ENCODE peak calls at places on chromosome 2, in five cellular contexts. U is substantia nigra; S is CD8-positive, alpha-beta T cell; G is caudate nucleus; D is small intestine. A is an unnamed sample.

GRCh38 chr2:43068053-43068471 is 158.3 kb downstream of the ZFP36L2 start:
- DNase-seq in U (no peak), S (no peak), G (no peak), D (no peak), A (peak)

GRCh38 chr2:94874277-94874997 is 3.2 kb downstream of the TEKT4 start:
- DNase-seq in U (no peak), S (peak), G (no peak), D (peak), A (peak)

GRCh38 chr2:46793423-46794416 is 121.9 kb downstream of the MCFD2 start:
- DNase-seq in U (no peak), S (no peak), G (no peak), D (peak), A (peak)

GRCh38 chr2:105328281-105329196 is 996 bp downstream of the TGFBRAP1 start:
- DNase-seq in U (no peak), S (peak), G (no peak), D (peak), A (peak)

GRCh38 chr2:11315074-11315705 is 29.2 kb downstream of the ROCK2 start:
- DNase-seq in U (no peak), S (no peak), G (no peak), D (no peak), A (no peak)

GRCh38 chr2:71882949-71883472 is 264.7 kb downstream of the CYP26B1 start:
- DNase-seq in U (peak), S (no peak), G (no peak), D (peak), A (peak)

GRCh38 chr2:63698825-63699548 is 110.2 kb downstream of the MDH1 start:
- DNase-seq in U (no peak), S (no peak), G (no peak), D (peak), A (peak)

GRCh38 chr2:238702691-238703415 is 145.0 kb upstream of the TWIST2 start:
- DNase-seq in U (no peak), S (no peak), G (no peak), D (no peak), A (no peak)

GRCh38 chr2:38473333-38474005 is 96.4 kb upstream of the ATL2 start:
- DNase-seq in U (no peak), S (no peak), G (no peak), D (no peak), A (no peak)

GRCh38 chr2:38466849-38467767 is 90.0 kb upstream of the ATL2 start:
- DNase-seq in U (no peak), S (no peak), G (no peak), D (no peak), A (no peak)

GRCh38 chr2:38466409-38466808 is 89.3 kb upstream of the ATL2 start:
- DNase-seq in U (no peak), S (no peak), G (no peak), D (no peak), A (no peak)

GRCh38 chr2:38467768-38468463 is 90.8 kb upstream of the ATL2 start:
- DNase-seq in U (no peak), S (no peak), G (no peak), D (no peak), A (no peak)

DNA sequence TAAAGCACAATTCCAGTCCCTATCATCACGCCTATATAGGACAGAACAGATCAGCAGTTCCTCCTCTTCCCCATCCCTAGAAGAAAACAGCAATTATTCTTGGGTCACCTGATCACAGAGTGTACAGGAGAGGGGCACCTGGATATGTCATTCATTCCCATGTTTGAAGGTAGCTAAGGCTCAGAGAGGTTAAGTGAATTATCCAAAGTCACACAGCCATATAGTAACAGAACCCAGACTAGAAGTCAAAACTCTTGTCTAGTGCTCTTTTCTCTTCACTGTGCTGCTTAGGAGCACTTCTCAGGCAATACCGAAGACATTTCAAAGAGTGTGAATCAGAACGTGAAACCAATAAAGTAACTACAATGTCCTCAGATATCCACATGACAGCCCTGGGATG is 93.0 kb upstream of the ATL2 start:
- DNase-seq in U (no peak), S (no peak), G (no peak), D (no peak), A (no peak)
- H3K27ac ChIP-seq in U (no peak), S (no peak), G (no peak), D (no peak), A (no peak)

DNA sequence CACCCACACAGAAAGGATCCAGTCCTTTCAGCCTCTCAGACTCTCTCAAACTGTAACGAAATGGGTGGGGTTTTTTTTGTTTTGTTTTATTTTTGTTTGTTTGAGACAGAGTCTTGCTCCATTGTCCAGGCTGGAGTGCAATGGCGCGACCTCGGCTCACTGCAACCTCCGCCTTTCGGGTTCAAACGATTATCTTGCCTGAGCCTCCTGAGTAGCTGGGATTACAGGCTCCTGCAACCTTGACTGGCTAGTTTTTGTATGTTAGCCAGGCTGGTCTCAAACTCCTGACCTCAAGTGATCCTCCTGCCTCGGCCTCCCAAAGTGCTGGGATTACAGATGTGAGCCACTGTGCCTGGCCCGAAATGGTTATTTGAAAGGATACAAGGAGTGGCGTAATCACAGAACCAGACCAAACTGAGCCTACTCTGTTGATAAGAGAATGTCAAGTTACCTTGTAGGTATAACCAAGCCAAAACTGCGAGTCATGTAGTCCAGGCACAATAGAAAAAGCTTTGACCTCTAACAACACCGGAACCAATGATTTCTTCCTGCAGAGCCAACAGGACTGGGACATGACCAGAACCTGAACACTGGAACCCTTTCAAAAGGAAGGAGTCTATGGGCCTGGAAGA is 72.5 kb downstream of the NCAPH start:
- DNase-seq in U (no peak), S (no peak), G (no peak), D (no peak), A (no peak)
- H3K27ac ChIP-seq in U (peak), S (peak), G (peak), D (no peak), A (peak)

GRCh38 chr2:44188696-44189095 is 20.0 kb downstream of the PPM1B start:
- DNase-seq in U (no peak), S (no peak), G (no peak), D (no peak), A (no peak)

GRCh38 chr2:44186800-44187199 is 18.1 kb downstream of the PPM1B start:
- DNase-seq in U (no peak), S (no peak), G (no peak), D (no peak), A (no peak)

GRCh38 chr2:44189104-44189503 is 20.4 kb downstream of the PPM1B start:
- DNase-seq in U (no peak), S (no peak), G (no peak), D (no peak), A (no peak)

GRCh38 chr2:44181648-44182047 is 13.0 kb downstream of the PPM1B start:
- DNase-seq in U (no peak), S (no peak), G (no peak), D (no peak), A (no peak)

DNA sequence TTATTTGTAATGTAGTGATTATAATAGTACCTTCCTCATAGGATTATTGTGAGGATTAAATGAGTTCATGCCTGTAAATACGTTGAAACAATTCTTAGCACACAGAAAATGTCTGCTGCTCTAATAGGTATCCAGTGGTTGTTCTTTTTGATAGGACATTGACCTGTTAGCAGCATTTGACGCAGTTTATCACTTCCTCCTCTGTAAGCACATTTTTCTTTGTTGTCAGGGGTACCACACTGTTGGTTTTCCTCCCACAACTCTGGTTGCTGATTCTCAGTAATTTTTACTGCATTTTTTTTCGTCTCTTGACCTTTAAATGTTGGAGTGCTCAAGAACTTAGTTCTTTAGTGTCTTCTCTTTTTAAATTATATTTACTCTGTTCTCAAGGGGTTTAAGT is 15.4 kb downstream of the PPM1B start:
- DNase-seq in U (no peak), S (no peak), G (no peak), D (peak), A (no peak)
- H3K27ac ChIP-seq in U (no peak), S (peak), G (no peak), D (no peak), A (no peak)

DNA sequence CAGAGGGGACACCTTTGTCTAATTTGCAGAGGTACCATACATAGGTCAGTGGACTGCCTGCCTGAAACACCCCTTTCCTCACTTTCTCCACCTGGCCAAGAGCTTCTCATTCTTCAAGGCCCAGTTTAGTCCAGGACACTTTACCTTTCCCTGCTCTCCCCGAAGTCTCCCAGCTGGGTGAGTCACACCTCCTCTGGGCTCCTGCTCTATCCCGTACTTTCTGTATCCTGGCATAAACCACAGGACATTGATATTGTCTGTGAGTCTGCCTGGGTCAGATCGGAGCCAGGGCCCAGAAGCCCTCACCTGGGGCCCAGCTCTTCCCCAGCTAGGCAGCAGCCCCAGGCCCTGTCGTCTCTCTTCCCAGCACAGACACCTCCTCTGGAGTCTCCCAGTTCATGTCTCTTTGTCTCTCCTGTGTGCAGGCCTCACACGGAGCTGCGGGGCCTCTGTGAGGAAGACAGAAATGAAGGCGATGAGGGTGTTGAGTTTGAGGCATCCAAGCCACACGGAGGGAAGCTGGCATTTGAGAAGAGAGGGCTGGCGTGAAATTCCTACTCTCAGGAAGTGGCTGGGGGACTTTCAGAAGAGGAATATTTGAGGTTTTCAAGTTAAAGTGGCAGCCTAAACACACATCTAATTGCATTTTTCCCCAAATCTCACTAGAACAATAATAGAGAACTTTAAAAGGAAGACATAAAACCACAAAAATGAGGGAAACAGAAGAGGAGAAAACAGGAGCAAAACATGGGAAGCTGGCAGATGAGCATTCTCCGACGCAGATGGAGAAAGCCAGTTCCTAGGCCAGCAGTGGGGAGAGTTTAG is 79.6 kb upstream of the LAPTM4A start:
- DNase-seq in U (no peak), S (no peak), G (no peak), D (peak), A (no peak)
- H3K27ac ChIP-seq in U (no peak), S (no peak), G (no peak), D (peak), A (no peak)

GRCh38 chr2:31227110-31227509 is 6.8 kb upstream of the EHD3 start:
- DNase-seq in U (no peak), S (no peak), G (no peak), D (no peak), A (no peak)
- H3K27ac ChIP-seq in U (no peak), S (no peak), G (no peak), D (no peak), A (no peak)

GRCh38 chr2:189057316-189057715 is 83.1 kb downstream of the COL3A1 start:
- DNase-seq in U (no peak), S (no peak), G (no peak), D (no peak), A (no peak)

GRCh38 chr2:189060096-189060642 is 86.0 kb downstream of the COL3A1 start:
- DNase-seq in U (no peak), S (no peak), G (no peak), D (no peak), A (no peak)

DNA sequence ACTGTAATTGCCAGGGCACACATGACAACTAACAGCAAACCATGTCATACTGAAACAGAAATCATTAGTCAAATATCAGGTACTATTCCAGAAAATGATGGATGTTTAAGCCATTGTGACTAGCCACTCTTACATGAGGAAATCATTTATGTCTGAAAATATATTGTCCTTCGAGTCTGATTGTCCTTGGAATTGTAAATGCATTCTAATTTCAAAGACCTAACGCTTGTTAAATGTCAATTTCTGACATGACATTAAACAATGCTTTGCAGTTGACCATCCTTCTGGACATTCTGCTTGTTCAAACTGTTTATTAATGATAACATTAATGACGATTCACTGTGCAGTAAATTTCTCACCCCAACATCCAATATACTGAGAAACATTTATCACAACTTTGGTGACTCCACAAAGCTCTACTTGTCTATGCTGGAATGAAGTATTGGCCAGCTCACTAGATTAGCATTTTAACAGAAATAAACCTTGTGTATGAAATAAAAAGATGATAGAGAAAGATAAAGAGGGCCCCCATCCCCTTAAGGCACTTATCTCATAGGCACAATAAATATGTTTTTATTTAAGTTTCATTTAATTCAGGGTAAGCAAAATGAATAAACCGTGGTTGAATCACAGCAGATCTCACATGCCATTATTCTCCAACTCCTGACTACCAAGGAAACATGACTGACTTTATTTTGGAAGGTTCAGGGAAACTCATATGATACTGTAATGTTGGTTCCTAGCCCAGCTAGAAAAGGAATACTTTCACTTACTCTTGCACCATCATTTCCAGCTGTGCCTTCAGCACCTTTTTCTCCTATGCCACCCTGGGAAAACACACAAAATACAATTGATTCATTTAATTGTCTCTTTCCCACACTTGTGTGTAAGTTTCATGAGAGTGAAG is 82.3 kb downstream of the COL3A1 start:
- DNase-seq in U (no peak), S (no peak), G (no peak), D (no peak), A (no peak)
- H3K27ac ChIP-seq in U (no peak), S (no peak), G (no peak), D (no peak), A (no peak)

GRCh38 chr2:37782721-37783438 is 111.4 kb upstream of the CDC42EP3 start:
- DNase-seq in U (no peak), S (no peak), G (no peak), D (no peak), A (no peak)
- H3K27ac ChIP-seq in U (no peak), S (no peak), G (no peak), D (no peak), A (no peak)

DNA sequence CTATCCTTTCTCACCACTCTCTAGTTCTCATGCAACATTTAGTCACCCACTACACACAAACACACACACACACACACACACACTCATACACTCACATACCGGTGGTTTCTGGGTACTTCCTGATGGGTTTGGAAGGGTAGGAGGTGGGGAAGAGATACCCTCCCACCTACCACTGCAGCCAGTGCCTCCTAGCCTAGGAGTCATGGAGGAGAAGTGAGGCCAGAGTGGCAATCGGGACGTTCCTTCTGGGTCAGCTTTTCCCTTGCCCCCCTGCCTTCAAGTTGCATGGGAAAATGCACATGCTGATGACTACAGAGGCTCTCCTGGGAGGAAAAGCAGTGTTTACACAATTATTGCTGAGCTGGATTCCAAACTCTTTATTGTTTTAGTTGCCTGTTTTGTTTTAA is 53.8 kb upstream of the SPATS2L start:
- DNase-seq in U (no peak), S (no peak), G (no peak), D (no peak), A (peak)
- H3K27ac ChIP-seq in U (no peak), S (no peak), G (no peak), D (no peak), A (no peak)

GRCh38 chr2:197929008-197929885 is 124.9 kb downstream of the PLCL1 start:
- DNase-seq in U (no peak), S (no peak), G (no peak), D (no peak), A (no peak)
- H3K27ac ChIP-seq in U (no peak), S (no peak), G (no peak), D (no peak), A (no peak)

GRCh38 chr2:60334610-60335009 is 218.8 kb downstream of the BCL11A start:
- DNase-seq in U (no peak), S (no peak), G (no peak), D (no peak), A (no peak)
- H3K27ac ChIP-seq in U (no peak), S (no peak), G (no peak), D (no peak), A (no peak)

A was measured in pancreas.